ENCODE peak calls at places on chromosomes 4 and X, in four cellular contexts. P, L, K and N are unnamed samples.

GRCh38 chrX:31340587-31340986 is 268.7 kb upstream of the FTHL17 start:
- DNase-seq in K (no peak), P (no peak), L (no peak), N (no peak)

GRCh38 chr4:36177946-36178345 is 66.4 kb downstream of the ARAP2 start:
- DNase-seq in P (peak; percentile 14), L (no peak), K (no peak), N (no peak)

GRCh38 chr4:107740950-107741701 is 21.1 kb upstream of the PAPSS1 start:
- DNase-seq in L (no peak), P (peak; percentile 60), K (peak; percentile 81), N (no peak)

GRCh38 chr4:170589597-170590191 is 499.9 kb upstream of the AADAT start:
- DNase-seq in K (no peak), L (no peak), P (no peak), N (peak; percentile 9)

GRCh38 chrX:151815461-151815860 is 80.9 kb downstream of the CNGA2 start:
- DNase-seq in L (no peak), K (no peak), P (no peak), N (no peak)

GRCh38 chrX:123983240-123983639 is 21.7 kb downstream of the STAG2 start:
- DNase-seq in K (no peak), L (no peak), P (no peak), N (no peak)

GRCh38 chrX:13427441-13428054 is 107.7 kb upstream of the ATXN3L start:
- DNase-seq in P (no peak), K (peak; percentile 1), L (peak; percentile 7), N (no peak)

GRCh38 chr4:128338634-128339355 is 51.2 kb upstream of the PGRMC2 start:
- DNase-seq in P (peak; percentile 91), K (peak; percentile 73), L (peak; percentile 29), N (no peak)

GRCh38 chr4:48578132-48578964 is 88.3 kb downstream of the ZAR1 start:
- DNase-seq in P (peak; percentile 78), K (peak; percentile 77), L (peak; percentile 57), N (no peak)

GRCh38 chr4:168924648-168925047 is 85.4 kb downstream of the CBR4 start:
- DNase-seq in K (no peak), P (no peak), L (no peak), N (no peak)

GRCh38 chr4:6917445-6918241 is 8.0 kb downstream of the TBC1D14 start:
- DNase-seq in L (peak; percentile 63), K (peak; percentile 55), P (no peak), N (no peak)

GRCh38 chr4:161505141-161505540 is 658.7 kb downstream of the FSTL5 start:
- DNase-seq in L (no peak), K (no peak), P (no peak), N (no peak)

GRCh38 chrX:104482757-104483156 is 83.2 kb upstream of the IL1RAPL2 start:
- DNase-seq in P (no peak), K (no peak), L (peak; percentile 8), N (no peak)

GRCh38 chr4:84394386-84394785 is 104.7 kb downstream of the NKX6-1 start:
- DNase-seq in P (no peak), K (no peak), L (no peak), N (no peak)

GRCh38 chrX:140817943-140818342 is 108.4 kb downstream of the LINC00632 start:
- DNase-seq in K (peak; percentile 8), L (no peak), P (peak; percentile 41), N (no peak)

GRCh38 chrX:78104447-78105176 is 564 bp downstream of the PGK1 start:
- DNase-seq in K (peak; percentile 34), L (peak; percentile 29), P (peak; percentile 31), N (no peak)

GRCh38 chrX:71911023-71911730 is 532 bp downstream of the NHSL2 start:
- DNase-seq in L (no peak), P (no peak), K (no peak), N (no peak)

GRCh38 chrX:140040397-140040796 is 75.1 kb upstream of the CXorf66 start:
- DNase-seq in K (no peak), L (no peak), P (no peak), N (no peak)

GRCh38 chr4:138562544-138562961 is 320.4 kb upstream of the SLC7A11 start:
- DNase-seq in P (peak; percentile 87), K (peak; percentile 72), L (no peak), N (no peak)

GRCh38 chr4:153594208-153594607 is 89.9 kb upstream of the TLR2 start:
- DNase-seq in P (peak; percentile 41), K (no peak), L (no peak), N (no peak)

GRCh38 chrX:6383911-6384310 is 151.0 kb downstream of the VCX3A start:
- DNase-seq in P (no peak), L (no peak), K (no peak), N (no peak)

GRCh38 chrX:83759872-83760271 is 101.1 kb upstream of the CYLC1 start:
- DNase-seq in L (no peak), K (no peak), P (peak; percentile 9), N (no peak)

GRCh38 chr4:151415978-151416377 is 7.0 kb downstream of the FHIP1A start:
- DNase-seq in K (peak; percentile 49), L (no peak), P (peak; percentile 50), N (no peak)

GRCh38 chrX:108186811-108187210 is 95.2 kb downstream of the ATG4A start:
- DNase-seq in K (peak; percentile 8), P (peak; percentile 87), L (no peak), N (peak; percentile 11)

GRCh38 chrX:13283512-13283911 is 36.3 kb downstream of the ATXN3L start:
- DNase-seq in L (no peak), P (no peak), K (no peak), N (no peak)

GRCh38 chr4:127849505-127850234 is 31.0 kb upstream of the PLK4 start:
- DNase-seq in K (peak; percentile 37), P (no peak), L (no peak), N (no peak)

GRCh38 chrX:39304746-39305145 is 503.5 kb downstream of the MID1IP1 start:
- DNase-seq in P (no peak), L (no peak), K (no peak), N (no peak)

GRCh38 chr4:174217273-174218126 is 66.0 kb downstream of the FBXO8 start:
- DNase-seq in L (no peak), P (peak; percentile 37), K (no peak), N (no peak)

GRCh38 chrX:41541381-41541780 is 94.2 kb downstream of the NYX start:
- DNase-seq in L (no peak), P (peak; percentile 44), K (no peak), N (no peak)

GRCh38 chrX:72475952-72476668 is 96.5 kb downstream of the HDAC8 start:
- DNase-seq in K (no peak), P (no peak), L (no peak), N (no peak)

GRCh38 chr4:112968456-112969159 is 80.8 kb upstream of the ANK2 start:
- DNase-seq in K (no peak), P (peak; percentile 5), L (no peak), N (no peak)

GRCh38 chr4:107951551-107951950 is 20.2 kb downstream of the CYP2U1 start:
- DNase-seq in P (peak; percentile 89), L (no peak), K (no peak), N (no peak)

GRCh38 chr4:162422312-162422711 is 258.5 kb upstream of the FSTL5 start:
- DNase-seq in P (no peak), K (no peak), L (no peak), N (no peak)

GRCh38 chr4:118968006-118968405 is 79.4 kb downstream of the SYNPO2 start:
- DNase-seq in K (peak; percentile 38), P (peak; percentile 87), L (no peak), N (no peak)
- H3K4me3 ChIP-seq in K (no peak overlapping the region), P (no peak overlapping the region), L (no peak overlapping the region), N (no peak overlapping the region)

DNA sequence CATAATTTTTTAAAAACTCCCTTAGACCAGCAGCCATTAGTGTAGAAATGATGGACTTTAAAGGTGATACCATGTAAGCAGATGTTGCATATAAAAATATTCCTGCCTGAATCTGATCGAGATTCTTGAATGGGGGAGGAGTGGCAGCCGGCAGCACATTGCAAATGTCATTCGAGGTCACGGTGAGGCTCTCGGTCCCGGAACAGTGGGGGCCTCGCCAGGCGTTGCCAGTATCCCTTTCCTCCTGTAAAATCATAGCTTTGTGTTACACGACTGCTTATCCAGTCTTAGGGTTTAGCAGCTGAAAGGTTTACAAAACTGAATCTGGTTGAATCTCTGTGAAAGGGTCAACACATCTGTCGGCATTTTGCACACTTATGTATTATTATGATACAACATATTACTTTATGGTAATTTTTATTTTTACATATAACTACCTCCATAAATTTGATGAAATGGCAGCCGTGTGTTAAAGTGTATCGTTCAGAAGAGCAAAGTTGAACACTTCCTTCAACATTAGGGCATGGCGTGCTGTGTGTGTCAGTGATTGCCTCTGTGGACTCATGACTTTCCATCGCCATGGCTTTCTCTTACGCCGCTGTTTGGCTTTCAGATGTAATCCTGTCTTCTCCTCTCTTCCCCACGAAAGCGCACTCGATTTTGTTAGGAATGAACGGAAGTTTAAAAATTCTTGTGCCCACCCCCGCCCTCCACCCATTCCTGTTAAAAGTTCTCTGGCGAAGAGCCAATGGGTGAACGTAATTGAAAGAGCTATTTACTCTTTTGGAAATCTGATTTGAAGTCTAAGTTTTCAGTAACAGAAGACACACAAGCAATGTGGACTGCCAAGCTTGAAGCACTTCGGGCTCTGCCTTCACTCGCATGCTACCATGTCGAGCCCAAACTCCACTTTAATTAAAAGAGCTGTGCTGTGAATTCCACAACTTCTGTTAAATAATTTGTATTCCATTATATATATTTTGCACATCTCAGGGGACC is 114.9 kb downstream of the STOX2 start:
- DNase-seq in L (no peak), K (no peak), P (no peak), N (no peak)
- H3K9me1 ChIP-seq in L (no peaks in the 10 kb centered on the region), K (no peaks in the 10 kb centered on the region), P (no peaks in the 10 kb centered on the region), N (no peaks in the 10 kb centered on the region)

GRCh38 chr4:102342404-102343074 is 2.7 kb downstream of the SLC39A8 start:
- DNase-seq in L (no peak), K (no peak), P (no peak), N (no peak)
- H3K4me3 ChIP-seq in L (peak overlapping the region; percentile 51), K (no peak overlapping the region), P (no peak overlapping the region), N (no peak overlapping the region)

GRCh38 chrX:3219667-3220066 is 126.8 kb downstream of the MXRA5 start:
- DNase-seq in P (no peak), K (no peak), L (no peak), N (no peak)

GRCh38 chrX:3216581-3216980 is 129.9 kb downstream of the MXRA5 start:
- DNase-seq in L (no peak), K (no peak), P (peak; percentile 20), N (no peak)

GRCh38 chrX:3219231-3219630 is 127.2 kb downstream of the MXRA5 start:
- DNase-seq in L (no peak), K (no peak), P (no peak), N (no peak)

GRCh38 chrX:3215249-3215648 is 131.2 kb downstream of the MXRA5 start:
- DNase-seq in L (no peak), P (no peak), K (no peak), N (no peak)

GRCh38 chrX:3218442-3218841 is 128.0 kb downstream of the MXRA5 start:
- DNase-seq in P (no peak), L (no peak), K (no peak), N (no peak)
- H3K9me1 ChIP-seq in P (no peaks in the 10 kb centered on the region), L (no peaks in the 10 kb centered on the region), K (no peaks in the 10 kb centered on the region), N (no peaks in the 10 kb centered on the region)